ENCODE peak calls at places on chromosome 11, in four cellular contexts. O is spleen, T is right lobe of liver, L is IMR-90. P is an unnamed sample.

GRCh38 chr11:63012450-63013238 is 3.0 kb downstream of the SLC22A8 start:
- DNase-seq in O (no peak), T (no peak), L (no peak), P (no peak)

GRCh38 chr11:69343401-69344321 is 49.7 kb downstream of the MYEOV start:
- DNase-seq in O (no peak), T (no peak), L (no peak), P (no peak)

GRCh38 chr11:70061734-70062133 is 16.4 kb upstream of the ANO1 start:
- DNase-seq in O (no peak), T (no peak), L (no peak), P (no peak)

GRCh38 chr11:84686726-84687125 is 940.4 kb downstream of the DLG2 start:
- DNase-seq in O (no peak), T (no peak), L (no peak), P (no peak)

GRCh38 chr11:115626414-115626813 is 122.2 kb upstream of the CADM1 start:
- DNase-seq in O (no peak), T (no peak), L (no peak), P (no peak)

GRCh38 chr11:47961383-47961782 is 19.0 kb upstream of the PTPRJ start:
- DNase-seq in O (no peak), T (peak), L (no peak), P (no peak)

GRCh38 chr11:35953081-35953480 is 9.2 kb downstream of the LDLRAD3 start:
- DNase-seq in O (no peak), T (no peak), L (no peak), P (no peak)

GRCh38 chr11:46905806-46906205 is 12.5 kb downstream of the LRP4 start:
- DNase-seq in O (no peak), T (no peak), L (no peak), P (no peak)

GRCh38 chr11:128589998-128590397 is 2.6 kb upstream of the ETS1 start:
- DNase-seq in O (no peak), T (no peak), L (no peak), P (no peak)

GRCh38 chr11:46352063-46352841 is 5.0 kb downstream of the DGKZ start:
- DNase-seq in O (peak), T (no peak), L (no peak), P (peak)

GRCh38 chr11:7004482-7004881 is 15.7 kb downstream of the ZNF214 start:
- DNase-seq in O (no peak), T (no peak), L (peak), P (no peak)

GRCh38 chr11:79667377-79667776 is 226.5 kb upstream of the TENM4 start:
- DNase-seq in O (no peak), T (no peak), L (no peak), P (no peak)

GRCh38 chr11:95567685-95568084 is 221.9 kb downstream of the FAM76B start:
- DNase-seq in O (no peak), T (no peak), L (peak), P (no peak)

GRCh38 chr11:16082532-16083055 is 273.8 kb downstream of the SOX6 start:
- DNase-seq in O (no peak), T (no peak), L (peak), P (no peak)

GRCh38 chr11:9176136-9176535 is 84.7 kb upstream of the SCUBE2 start:
- DNase-seq in O (no peak), T (no peak), L (no peak), P (no peak)

GRCh38 chr11:76151561-76152085 is 54.7 kb downstream of the WNT11 start:
- DNase-seq in O (no peak), T (no peak), L (no peak), P (no peak)

GRCh38 chr11:69351460-69351859 is 57.5 kb downstream of the MYEOV start:
- DNase-seq in O (no peak), T (no peak), L (peak), P (no peak)

GRCh38 chr11:8917157-8917820 is 6.3 kb downstream of the AKIP1 start:
- DNase-seq in O (no peak), T (no peak), L (peak), P (no peak)

GRCh38 chr11:112526699-112527410 is 266.2 kb upstream of the PLET1 start:
- DNase-seq in O (no peak), T (no peak), L (no peak), P (no peak)

GRCh38 chr11:122676638-122677037 is 21.1 kb downstream of the UBASH3B start:
- DNase-seq in O (no peak), T (no peak), L (no peak), P (no peak)

GRCh38 chr11:123628936-123629683 is 25.3 kb downstream of the SCN3B start:
- DNase-seq in O (no peak), T (peak), L (peak), P (peak)

GRCh38 chr11:69630009-69630870 is 10.7 kb upstream of the CCND1 start:
- DNase-seq in O (no peak), T (no peak), L (no peak), P (no peak)

GRCh38 chr11:134644489-134645456 is 232.7 kb upstream of the B3GAT1 start:
- DNase-seq in O (peak), T (no peak), L (no peak), P (no peak)

GRCh38 chr11:47358731-47359051 is 6.2 kb upstream of the MYBPC3 start:
- DNase-seq in O (peak), T (peak), L (no peak), P (no peak)

GRCh38 chr11:33375688-33376311 is 118.6 kb downstream of the HIPK3 start:
- DNase-seq in O (no peak), T (no peak), L (peak), P (no peak)

GRCh38 chr11:112874959-112875358 is 86.3 kb upstream of the NCAM1 start:
- DNase-seq in O (no peak), T (no peak), L (no peak), P (no peak)

GRCh38 chr11:128868851-128869671 is 2.0 kb upstream of the KCNJ1 start:
- DNase-seq in O (no peak), T (no peak), L (no peak), P (no peak)

GRCh38 chr11:57815877-57816276 is 54.3 kb downstream of the CTNND1 start:
- DNase-seq in O (no peak), T (no peak), L (no peak), P (no peak)

GRCh38 chr11:71282581-71283351 is 30.4 kb upstream of the SHANK2 start:
- DNase-seq in O (no peak), T (no peak), L (no peak), P (no peak)

GRCh38 chr11:83166193-83166866 is 9.4 kb downstream of the PCF11 start:
- DNase-seq in O (no peak), T (no peak), L (no peak), P (no peak)

GRCh38 chr11:131186629-131187075 is 183.8 kb upstream of the NTM start:
- DNase-seq in O (no peak), T (no peak), L (no peak), P (no peak)

DNA sequence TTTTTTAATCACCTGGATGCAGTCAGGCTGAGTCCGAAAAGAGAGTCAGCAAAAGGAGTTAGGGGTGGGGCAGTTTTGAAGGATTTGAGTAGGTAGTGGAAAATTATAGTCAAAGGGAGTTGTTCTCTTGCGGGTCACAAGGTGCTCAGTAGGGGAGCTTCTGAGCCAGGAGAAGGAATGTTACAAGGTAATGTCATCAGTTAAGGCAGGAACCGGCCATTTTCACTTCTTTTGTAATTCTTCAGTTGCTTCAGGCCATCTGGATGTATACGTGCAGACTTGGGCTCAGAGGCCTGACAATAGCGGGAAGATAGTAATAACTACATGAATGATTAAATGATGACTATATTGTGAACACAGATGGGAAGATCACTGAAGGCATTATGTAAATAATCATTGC is 6.2 kb downstream of the SC5D start:
- DNase-seq in O (no peak), T (no peak), L (no peak), P (no peak)
- TF ChIP-seq CTCF in O (no peak), T (no peak), L (no peak), P (no peak)

GRCh38 chr11:2314525-2315394 is 12.9 kb downstream of the TSPAN32 start:
- DNase-seq in O (peak), T (peak), L (peak), P (peak)
- H3K27ac ChIP-seq in O (peak), T (no peak), L (peak), P (peak)

GRCh38 chr11:97259884-97260283 is 870.1 kb downstream of the JRKL start:
- DNase-seq in O (no peak), T (no peak), L (no peak), P (no peak)
- TF ChIP-seq CTCF in O (no peak), T (no peak), L (no peak), P (no peak)

GRCh38 chr11:68040121-68040956 is 1.5 kb downstream of the TCIRG1 start:
- DNase-seq in O (peak), T (peak), L (peak), P (peak)

GRCh38 chr11:68039526-68040086 is 781 bp downstream of the TCIRG1 start:
- DNase-seq in O (peak), T (peak), L (no peak), P (no peak)

GRCh38 chr11:68042219-68043028 is 3.6 kb downstream of the TCIRG1 start:
- DNase-seq in O (peak), T (no peak), L (no peak), P (peak)

GRCh38 chr11:68041617-68042218 is 2.9 kb downstream of the TCIRG1 start:
- DNase-seq in O (no peak), T (no peak), L (no peak), P (peak)

GRCh38 chr11:68040957-68041591 is 2.2 kb downstream of the TCIRG1 start:
- DNase-seq in O (peak), T (peak), L (no peak), P (peak)
- H3K27ac ChIP-seq in O (peak), T (peak), L (peak), P (peak)

GRCh38 chr11:21707116-21707769 is 485.6 kb upstream of the ANO5 start:
- DNase-seq in O (no peak), T (no peak), L (no peak), P (no peak)
- TF ChIP-seq CTCF in O (no peak), T (no peak), L (no peak), P (no peak)

DNA sequence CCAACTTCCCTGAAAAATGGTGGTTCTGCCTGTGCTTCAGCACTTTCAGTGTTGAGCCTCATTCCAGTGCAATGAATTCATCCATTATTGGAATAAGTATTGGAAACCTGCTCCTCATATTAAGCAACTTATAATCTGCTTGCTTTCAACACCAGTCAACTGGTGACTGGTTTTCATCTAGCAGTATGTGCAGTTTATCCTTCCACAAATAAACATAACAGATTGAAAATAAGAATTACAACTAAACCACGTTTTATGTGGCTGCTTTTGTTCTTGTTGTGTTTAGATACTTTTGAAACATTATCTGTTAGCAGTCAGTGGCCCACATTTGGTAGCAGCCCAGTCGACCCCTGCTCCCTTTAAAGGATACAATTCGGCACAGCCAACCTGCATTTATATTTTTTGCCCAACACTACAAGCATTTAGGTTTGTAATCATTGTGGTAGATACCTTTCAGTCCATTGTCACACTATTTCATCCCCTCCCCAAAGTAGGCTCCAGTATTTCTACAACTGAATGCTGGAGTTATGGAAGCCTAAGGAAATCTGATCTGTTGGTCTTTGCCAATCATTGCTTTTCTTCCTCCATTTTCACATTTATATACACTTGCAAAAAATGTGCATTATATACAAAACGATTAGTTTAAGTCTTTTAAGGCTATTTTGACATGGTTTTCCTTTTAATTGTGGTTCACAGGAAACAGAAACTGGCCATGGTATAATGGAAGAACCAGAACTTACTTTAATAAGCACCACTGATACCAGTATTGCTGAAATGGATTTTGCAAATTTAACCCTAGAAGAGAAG is 13.1 kb downstream of the TAF1D start:
- DNase-seq in O (no peak), T (no peak), L (peak), P (no peak)
- H3K27ac ChIP-seq in O (no peak), T (no peak), L (peak), P (no peak)

GRCh38 chr11:120839201-120839600 is 184.7 kb upstream of the TBCEL start:
- DNase-seq in O (no peak), T (no peak), L (no peak), P (no peak)

GRCh38 chr11:120839846-120840402 is 184.0 kb upstream of the TBCEL start:
- DNase-seq in O (no peak), T (no peak), L (no peak), P (no peak)

GRCh38 chr11:120842195-120842594 is 181.7 kb upstream of the TBCEL start:
- DNase-seq in O (no peak), T (no peak), L (no peak), P (no peak)

GRCh38 chr11:120840661-120841060 is 183.2 kb upstream of the TBCEL start:
- DNase-seq in O (no peak), T (no peak), L (no peak), P (no peak)

GRCh38 chr11:120841074-120841473 is 182.8 kb upstream of the TBCEL start:
- DNase-seq in O (no peak), T (no peak), L (no peak), P (no peak)
- TF ChIP-seq CTCF in O (no peak), T (no peak), L (no peak), P (no peak)

GRCh38 chr11:2096001-2096918 is 42.9 kb downstream of the IGF2 start:
- DNase-seq in O (peak), T (no peak), L (peak), P (no peak)

GRCh38 chr11:2096919-2097301 is 42.3 kb downstream of the IGF2 start:
- DNase-seq in O (peak), T (no peak), L (no peak), P (no peak)

GRCh38 chr11:2097998-2098690 is 41.0 kb downstream of the IGF2 start:
- DNase-seq in O (peak), T (no peak), L (no peak), P (no peak)

GRCh38 chr11:2098691-2099522 is 40.3 kb downstream of the IGF2 start:
- DNase-seq in O (peak), T (no peak), L (no peak), P (peak)

DNA sequence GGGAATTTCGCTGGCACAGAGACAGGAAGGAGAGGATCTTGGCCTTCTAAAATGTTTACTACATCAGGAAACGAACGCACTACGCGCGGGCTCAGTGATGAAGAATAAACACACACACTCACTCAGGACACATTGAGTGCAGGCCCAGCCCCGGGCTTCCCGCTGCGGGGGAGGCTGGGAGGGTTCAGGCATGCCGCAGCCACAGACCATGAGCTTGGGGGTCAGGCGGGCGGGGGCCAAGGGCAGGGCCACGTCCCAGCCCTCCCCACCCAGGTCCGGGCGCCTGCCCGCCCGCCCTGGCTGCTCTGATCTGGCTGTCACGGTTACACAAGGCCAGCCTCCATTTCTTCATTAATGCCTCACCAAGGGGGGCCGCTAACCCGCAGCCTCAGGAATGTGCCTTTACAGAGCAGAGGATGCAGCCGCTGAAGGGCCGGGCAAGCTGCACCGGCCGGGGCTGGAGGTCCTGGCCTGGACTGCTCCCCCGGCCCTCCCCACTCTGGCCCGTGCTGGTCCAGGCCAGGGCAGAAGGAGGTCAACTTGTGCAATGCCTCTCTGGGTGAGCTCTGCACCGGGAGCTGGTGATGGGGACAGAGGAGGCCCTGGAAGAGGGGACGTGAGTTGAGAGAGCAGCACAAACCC is 41.7 kb downstream of the IGF2 start:
- DNase-seq in O (peak), T (no peak), L (peak), P (peak)
- H3K27ac ChIP-seq in O (peak), T (no peak), L (peak), P (peak)

P was measured in heart left ventricle.